ENCODE peak calls at places on chromosomes 12 and 14, in four cellular contexts. One of them, this sample, is unnamed. For H3K27me3 and H3K9me3, the result is how much of the 10 kb centered on the place peaks cover.

GRCh38 chr12:6553051-6553868 is 2.6 kb downstream of the IFFO1 start:
- DNase-seq in testis: peak
- DNase-seq in iPS DF 6.9: no peak
- DNase-seq in left ventricle myocardium inferior: peak
- DNase-seq in this sample: peak

GRCh38 chr12:81723361-81723760 is 35.8 kb downstream of the PPFIA2 start:
- DNase-seq in iPS DF 6.9: no peak
- DNase-seq in left ventricle myocardium inferior: no peak
- DNase-seq in testis: no peak
- DNase-seq in this sample: no peak

GRCh38 chr12:49838973-49839633 is 3.8 kb downstream of the BCDIN3D start:
- DNase-seq in testis: no peak
- DNase-seq in iPS DF 6.9: no peak
- DNase-seq in left ventricle myocardium inferior: no peak
- DNase-seq in this sample: no peak

GRCh38 chr12:47509398-47509851 is 196.4 kb downstream of the RPAP3 start:
- DNase-seq in testis: no peak
- DNase-seq in left ventricle myocardium inferior: no peak
- DNase-seq in iPS DF 6.9: no peak
- DNase-seq in this sample: no peak

GRCh38 chr12:56591961-56592360 is 38.2 kb downstream of the BAZ2A start:
- DNase-seq in testis: no peak
- DNase-seq in iPS DF 6.9: no peak
- DNase-seq in left ventricle myocardium inferior: no peak
- DNase-seq in this sample: no peak

GRCh38 chr12:24496755-24497154 is 452.1 kb downstream of the BCAT1 start:
- DNase-seq in left ventricle myocardium inferior: no peak
- DNase-seq in testis: no peak
- DNase-seq in iPS DF 6.9: no peak
- DNase-seq in this sample: no peak

GRCh38 chr12:3604750-3605638 is 114.0 kb downstream of the PRMT8 start:
- DNase-seq in iPS DF 6.9: no peak
- DNase-seq in testis: peak
- DNase-seq in left ventricle myocardium inferior: peak
- DNase-seq in this sample: peak

GRCh38 chr12:5060958-5061357 is 17.3 kb downstream of the KCNA5 start:
- DNase-seq in testis: no peak
- DNase-seq in iPS DF 6.9: no peak
- DNase-seq in left ventricle myocardium inferior: no peak
- DNase-seq in this sample: no peak

GRCh38 chr14:90519262-90519920 is 122.6 kb downstream of the CALM1 start:
- DNase-seq in left ventricle myocardium inferior: no peak
- DNase-seq in iPS DF 6.9: no peak
- DNase-seq in testis: no peak
- DNase-seq in this sample: no peak

GRCh38 chr12:124087251-124088141 is 114.5 kb downstream of the ZNF664 start:
- DNase-seq in iPS DF 6.9: no peak
- DNase-seq in left ventricle myocardium inferior: no peak
- DNase-seq in testis: no peak
- DNase-seq in this sample: no peak

GRCh38 chr14:100391182-100391581 is 68.0 kb downstream of the SLC25A47 start:
- DNase-seq in testis: no peak
- DNase-seq in left ventricle myocardium inferior: no peak
- DNase-seq in iPS DF 6.9: no peak
- DNase-seq in this sample: no peak

GRCh38 chr12:39824505-39825198 is 205.0 kb upstream of the ABCD2 start:
- DNase-seq in iPS DF 6.9: no peak
- DNase-seq in left ventricle myocardium inferior: no peak
- DNase-seq in testis: peak
- DNase-seq in this sample: no peak

GRCh38 chr14:52911904-52912303 is 38.9 kb downstream of the FERMT2 start:
- DNase-seq in testis: no peak
- DNase-seq in left ventricle myocardium inferior: no peak
- DNase-seq in iPS DF 6.9: no peak
- DNase-seq in this sample: no peak

GRCh38 chr12:122851820-122852219 is 16.6 kb downstream of the HIP1R start:
- DNase-seq in left ventricle myocardium inferior: no peak
- DNase-seq in iPS DF 6.9: no peak
- DNase-seq in testis: no peak
- DNase-seq in this sample: peak

GRCh38 chr12:57247041-57247440 is 3.9 kb downstream of the STAC3 start:
- DNase-seq in iPS DF 6.9: no peak
- DNase-seq in left ventricle myocardium inferior: no peak
- DNase-seq in testis: no peak
- DNase-seq in this sample: no peak

GRCh38 chr12:4323400-4323799 is 2.4 kb downstream of the TIGAR start:
- DNase-seq in left ventricle myocardium inferior: no peak
- DNase-seq in iPS DF 6.9: no peak
- DNase-seq in testis: no peak
- DNase-seq in this sample: no peak

GRCh38 chr12:49028666-49029275 is 10.2 kb upstream of the PRKAG1 start:
- DNase-seq in left ventricle myocardium inferior: no peak
- DNase-seq in testis: no peak
- DNase-seq in iPS DF 6.9: no peak
- DNase-seq in this sample: peak

GRCh38 chr14:103136388-103137271 is 13.4 kb downstream of the TNFAIP2 start:
- DNase-seq in testis: no peak
- DNase-seq in iPS DF 6.9: no peak
- DNase-seq in left ventricle myocardium inferior: no peak
- DNase-seq in this sample: no peak

GRCh38 chr14:36662258-36662542 is 540 bp downstream of the PAX9 start:
- DNase-seq in iPS DF 6.9: no peak
- DNase-seq in testis: no peak
- DNase-seq in left ventricle myocardium inferior: no peak
- DNase-seq in this sample: no peak
- H3K27me3 ChIP-seq in iPS DF 6.9: half or more
- H3K27me3 ChIP-seq in testis: under half
- H3K27me3 ChIP-seq in left ventricle myocardium inferior: half or more
- H3K27me3 ChIP-seq in this sample: half or more

DNA sequence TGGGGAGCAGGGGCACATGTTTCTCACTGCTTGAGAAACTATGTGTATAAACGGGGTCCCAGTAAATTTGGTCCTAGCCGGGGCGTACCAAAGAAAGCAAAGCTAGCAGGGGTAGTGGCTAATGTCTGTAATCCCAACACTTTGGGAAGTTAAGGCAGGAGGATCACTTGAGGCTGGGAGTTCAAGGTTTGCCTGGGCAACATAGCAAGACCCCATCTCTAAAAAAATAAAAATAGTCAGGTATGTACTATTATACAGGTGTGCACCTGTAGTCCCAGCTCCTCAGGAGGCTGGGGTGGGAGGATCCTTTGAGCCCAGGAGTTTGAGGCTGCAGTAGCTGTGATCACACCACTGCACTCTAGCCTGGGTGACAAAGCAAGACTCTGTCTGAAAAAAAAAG is 142.2 kb downstream of the PAWR start:
- DNase-seq in testis: no peak
- DNase-seq in left ventricle myocardium inferior: no peak
- DNase-seq in iPS DF 6.9: no peak
- DNase-seq in this sample: no peak
- H3K9me3 ChIP-seq in testis: under half
- H3K9me3 ChIP-seq in left ventricle myocardium inferior: under half
- H3K9me3 ChIP-seq in iPS DF 6.9: under half
- H3K9me3 ChIP-seq in this sample: under half

GRCh38 chr14:51652168-51653095 is 722 bp downstream of the FRMD6 start:
- DNase-seq in iPS DF 6.9: no peak
- DNase-seq in left ventricle myocardium inferior: peak
- DNase-seq in testis: peak
- DNase-seq in this sample: peak

GRCh38 chr14:51651388-51652167 is at the start of gene FRMD6:
- DNase-seq in iPS DF 6.9: no peak
- DNase-seq in left ventricle myocardium inferior: peak
- DNase-seq in testis: peak
- DNase-seq in this sample: peak

GRCh38 chr14:51654549-51654879 is 2.8 kb downstream of the FRMD6 start:
- DNase-seq in left ventricle myocardium inferior: no peak
- DNase-seq in iPS DF 6.9: no peak
- DNase-seq in testis: no peak
- DNase-seq in this sample: no peak

GRCh38 chr14:51653096-51653814 is 1.5 kb downstream of the FRMD6 start:
- DNase-seq in testis: no peak
- DNase-seq in iPS DF 6.9: no peak
- DNase-seq in left ventricle myocardium inferior: no peak
- DNase-seq in this sample: no peak

GRCh38 chr14:51653855-51654548 is 2.3 kb downstream of the FRMD6 start:
- DNase-seq in left ventricle myocardium inferior: no peak
- DNase-seq in testis: no peak
- DNase-seq in iPS DF 6.9: no peak
- DNase-seq in this sample: no peak
- H3K4me3 ChIP-seq in left ventricle myocardium inferior: peak
- H3K4me3 ChIP-seq in testis: no peak
- H3K4me3 ChIP-seq in iPS DF 6.9: no peak
- H3K4me3 ChIP-seq in this sample: no peak

GRCh38 chr14:63647696-63648410 is 6.2 kb upstream of the WDR89 start:
- DNase-seq in testis: no peak
- DNase-seq in left ventricle myocardium inferior: no peak
- DNase-seq in iPS DF 6.9: no peak
- DNase-seq in this sample: no peak

GRCh38 chr14:63650336-63650952 is 8.8 kb upstream of the WDR89 start:
- DNase-seq in iPS DF 6.9: no peak
- DNase-seq in testis: no peak
- DNase-seq in left ventricle myocardium inferior: no peak
- DNase-seq in this sample: peak

GRCh38 chr14:63654346-63654745 is 12.7 kb upstream of the WDR89 start:
- DNase-seq in iPS DF 6.9: no peak
- DNase-seq in left ventricle myocardium inferior: no peak
- DNase-seq in testis: no peak
- DNase-seq in this sample: no peak

GRCh38 chr14:63656194-63656593 is 14.5 kb upstream of the WDR89 start:
- DNase-seq in left ventricle myocardium inferior: no peak
- DNase-seq in iPS DF 6.9: no peak
- DNase-seq in testis: no peak
- DNase-seq in this sample: no peak

GRCh38 chr14:63652406-63652805 is 10.7 kb upstream of the WDR89 start:
- DNase-seq in testis: no peak
- DNase-seq in iPS DF 6.9: no peak
- DNase-seq in left ventricle myocardium inferior: no peak
- DNase-seq in this sample: no peak
- H3K27me3 ChIP-seq in testis: under half
- H3K27me3 ChIP-seq in iPS DF 6.9: under half
- H3K27me3 ChIP-seq in left ventricle myocardium inferior: under half
- H3K27me3 ChIP-seq in this sample: under half

This sample was measured in thyroid gland.